ENCODE peak calls at places on chromosomes 1 and 21, in seven cellular contexts. I is NCI-H1105 treated with DMSO at 0.1 percent for 48 hours; C is anterior cingulate cortex; D is GM12891; S is activated T-helper 9 cell treated with anti-CD3 and anti-CD28 coated beads, Interleukin-2, amount 50 U/mL, for 16 hours; Q is fibroblast of the conjunctiva; R is EL. F is an unnamed sample.

GRCh38 chr21:25385912-25386474 is 221.3 kb downstream of the MRPL39 start:
- DNase-seq in I (peak), C (no peak), D (no peak), S (no peak), Q (peak), R (peak), F (peak)

GRCh38 chr1:36448530-36449051 is 1.7 kb downstream of the OSCP1 start:
- DNase-seq in I (peak), C (no peak), D (no peak), S (no peak), Q (no peak), R (no peak), F (no peak)

GRCh38 chr1:64073705-64074104 is 129.7 kb upstream of the UBE2U start:
- DNase-seq in I (no peak), C (no peak), D (no peak), S (no peak), Q (no peak), R (peak), F (no peak)

GRCh38 chr21:42561742-42562141 is 48.1 kb downstream of the SLC37A1 start:
- DNase-seq in I (peak), C (no peak), D (peak), S (no peak), Q (no peak), R (no peak), F (peak)

GRCh38 chr1:208006258-208006920 is 95.5 kb upstream of the CD34 start:
- DNase-seq in I (no peak), C (no peak), D (no peak), S (no peak), Q (no peak), R (no peak), F (no peak)

GRCh38 chr1:60963167-60963909 is 119.0 kb upstream of the NFIA start:
- DNase-seq in I (no peak), C (no peak), D (no peak), S (no peak), Q (no peak), R (no peak), F (no peak)

GRCh38 chr1:248229360-248229908 is 1.8 kb upstream of the OR2M4 start:
- DNase-seq in I (no peak), C (no peak), D (no peak), S (no peak), Q (no peak), R (no peak), F (no peak)

GRCh38 chr1:63101336-63101735 is 221.0 kb upstream of the FOXD3 start:
- DNase-seq in I (no peak), C (no peak), D (no peak), S (no peak), Q (no peak), R (no peak), F (no peak)

GRCh38 chr1:6599141-6599975 is 3.3 kb downstream of the KLHL21 start:
- DNase-seq in I (no peak), C (no peak), D (no peak), S (peak), Q (no peak), R (no peak), F (peak)

F was measured in naive B cell.